ENCODE peak calls at places on chromosomes 6 and 20, in six cellular contexts. V is bronchial epithelial cell, N is MM.1S, X is left lung, B is ovary, L is mammary epithelial cell. J is an unnamed sample.

GRCh38 chr6:155771822-155772221 is 316.2 kb upstream of the NOX3 start:
- DNase-seq in V (no peak), B (no peak), N (peak; percentile 21), L (no peak), X (no peak), J (no peak)

GRCh38 chr6:22474283-22474682 is 95.1 kb upstream of the HDGFL1 start:
- DNase-seq in B (no peak), X (no peak), L (no peak), V (no peak), N (no peak), J (no peak)

GRCh38 chr6:145225500-145225899 is 509.8 kb downstream of the EPM2A start:
- DNase-seq in L (no peak), V (no peak), X (no peak), N (no peak), B (no peak), J (no peak)

GRCh38 chr6:64998173-64998572 is 708.9 kb downstream of the EYS start:
- DNase-seq in X (no peak), B (no peak), N (no peak), V (no peak), L (no peak), J (no peak)

GRCh38 chr6:107985701-107986100 is 27.7 kb upstream of the SEC63 start:
- DNase-seq in L (no peak), N (no peak), V (no peak), B (no peak), X (no peak), J (no peak)

GRCh38 chr6:5084787-5085637 is at the start of gene PPP1R3G:
- DNase-seq in V (no peak), X (peak; percentile 53), B (peak; percentile 75), L (peak; percentile 26), N (peak; percentile 57), J (peak; percentile 57)

GRCh38 chr20:10218536-10219451 is at the start of gene SNAP25:
- DNase-seq in B (peak; percentile 88), N (no peak), L (peak; percentile 47), X (peak; percentile 56), V (peak; percentile 65), J (peak; percentile 81)

GRCh38 chr20:44552950-44553908 is 29.1 kb upstream of the PKIG start:
- DNase-seq in L (peak; percentile 55), X (no peak), N (no peak), V (peak; percentile 80), B (no peak), J (peak; percentile 73)

GRCh38 chr6:28543671-28544131 is 18.0 kb downstream of the GPX5 start:
- DNase-seq in B (no peak), L (no peak), V (no peak), N (no peak), X (no peak), J (peak; percentile 14)

GRCh38 chr20:29763821-29764511 is 1493.5 kb upstream of the DEFB115 start:
- DNase-seq in L (no peak), V (no peak), X (no peak), B (no peak), N (no peak), J (no peak)

GRCh38 chr20:13824459-13824858 is 39.6 kb downstream of the NDUFAF5 start:
- DNase-seq in V (no peak), X (no peak), B (no peak), L (no peak), N (no peak), J (no peak)

GRCh38 chr6:122838060-122838780 is 49.2 kb downstream of the SMPDL3A start:
- DNase-seq in N (peak; percentile 14), V (peak; percentile 32), L (no peak), B (no peak), X (no peak), J (peak; percentile 36)

GRCh38 chr20:48406462-48407235 is 421.1 kb downstream of the PREX1 start:
- DNase-seq in V (no peak), N (no peak), B (no peak), L (peak; percentile 5), X (no peak), J (no peak)

GRCh38 chr20:39036011-39036410 is 73.9 kb downstream of the DHX35 start:
- DNase-seq in L (no peak), B (no peak), V (no peak), X (no peak), N (no peak), J (no peak)

GRCh38 chr6:84027340-84028183 is 6.0 kb upstream of the MRAP2 start:
- DNase-seq in V (peak; percentile 91), N (no peak), X (no peak), B (peak; percentile 31), L (peak; percentile 80), J (peak; percentile 92)

GRCh38 chr6:143301204-143301603 is 149.3 kb downstream of the ADAT2 start:
- DNase-seq in L (no peak), X (no peak), V (no peak), N (no peak), B (no peak), J (no peak)

GRCh38 chr20:34268851-34269668 is 27.8 kb downstream of the ASIP start:
- DNase-seq in L (no peak), V (no peak), X (peak; percentile 45), B (peak; percentile 44), N (peak; percentile 47), J (no peak)

GRCh38 chr6:107399927-107400326 is 59.4 kb downstream of the PDSS2 start:
- DNase-seq in N (no peak), X (no peak), V (no peak), L (no peak), B (no peak), J (no peak)

GRCh38 chr20:17721802-17722486 is 22.2 kb downstream of the BANF2 start:
- DNase-seq in B (no peak), V (no peak), N (no peak), X (no peak), L (no peak), J (peak; percentile 10)

GRCh38 chr6:99641270-99641669 is 34.6 kb downstream of the PRDM13 start:
- DNase-seq in L (no peak), N (no peak), V (no peak), X (no peak), B (no peak), J (no peak)

GRCh38 chr20:3673551-3674070 is 8.2 kb downstream of the ADAM33 start:
- DNase-seq in V (no peak), N (no peak), X (no peak), B (no peak), L (no peak), J (no peak)

GRCh38 chr6:135493218-135493961 is 4.2 kb downstream of the AHI1 start:
- DNase-seq in X (no peak), N (no peak), B (no peak), V (no peak), L (no peak), J (no peak)

DNA sequence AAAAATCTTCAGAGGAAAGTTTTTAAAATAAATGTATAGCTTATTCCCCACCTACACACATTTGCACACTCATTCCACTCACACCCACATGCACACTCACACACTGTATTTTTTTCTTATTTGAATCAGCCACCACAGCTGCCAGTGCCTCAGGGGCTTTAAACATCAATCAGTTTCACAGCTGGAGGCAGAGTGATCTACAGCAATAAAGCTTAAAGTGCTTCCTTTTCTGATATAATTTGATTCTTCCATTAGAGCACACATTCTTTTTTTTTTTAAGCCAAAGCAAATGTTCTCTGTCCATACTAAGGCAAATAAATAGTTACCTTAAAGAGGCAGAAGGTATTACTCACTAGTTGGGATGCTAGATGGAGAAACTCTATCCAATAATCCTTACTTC is 498.8 kb upstream of the POU3F2 start:
- DNase-seq in V (no peak), L (no peak), X (no peak), B (no peak), N (no peak), J (no peak)
- TF ChIP-seq CTCF in V (no peak), L (no peak), X (no peak), B (no peak), N (no peak), J (no peak)

DNA sequence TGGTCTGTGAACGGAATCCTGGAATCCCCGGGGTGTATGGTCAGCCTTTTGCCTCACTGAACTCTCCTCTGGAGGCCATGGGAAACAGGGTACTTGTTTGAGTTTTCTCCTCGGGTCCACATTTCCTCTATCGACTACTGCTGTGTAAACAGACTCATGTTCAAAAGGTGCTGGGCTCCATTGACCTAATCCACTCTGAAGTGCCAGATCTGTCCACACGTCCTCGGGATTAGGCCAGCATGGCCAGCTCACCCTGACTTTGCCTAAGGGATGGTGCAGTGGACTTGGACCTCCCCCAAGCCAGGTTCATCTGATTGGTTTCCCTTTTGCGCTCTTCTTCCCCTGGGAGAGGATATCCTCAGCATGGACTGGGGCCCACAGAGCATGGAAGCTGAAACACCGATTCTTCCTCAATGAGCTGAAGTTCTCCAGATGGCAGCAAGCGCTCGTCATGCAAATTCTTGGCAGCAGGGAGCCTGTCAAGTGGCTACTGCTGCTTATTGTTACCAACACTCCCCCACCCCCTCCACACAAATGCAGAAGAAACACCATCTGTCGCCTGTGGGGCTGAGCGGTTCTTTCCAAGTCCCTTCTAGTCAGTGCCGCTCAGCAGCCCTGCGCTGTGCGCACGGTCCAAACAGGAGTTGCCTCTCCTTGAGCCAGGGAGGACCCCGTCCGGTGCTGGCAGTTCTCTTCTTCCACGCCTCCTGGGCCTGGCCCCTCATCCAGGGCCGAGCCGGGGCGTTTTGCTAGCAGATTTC is 292.6 kb upstream of the MARCKS start:
- DNase-seq in L (no peak), B (peak; percentile 67), X (peak; percentile 70), N (no peak), V (peak; percentile 26), J (peak; percentile 21)
- H3K4me3 ChIP-seq in L (no peak overlapping the region), B (peak overlapping the region; percentile 27), X (no peak overlapping the region), N (no peak overlapping the region), V (no peak overlapping the region), J (no peak overlapping the region)

DNA sequence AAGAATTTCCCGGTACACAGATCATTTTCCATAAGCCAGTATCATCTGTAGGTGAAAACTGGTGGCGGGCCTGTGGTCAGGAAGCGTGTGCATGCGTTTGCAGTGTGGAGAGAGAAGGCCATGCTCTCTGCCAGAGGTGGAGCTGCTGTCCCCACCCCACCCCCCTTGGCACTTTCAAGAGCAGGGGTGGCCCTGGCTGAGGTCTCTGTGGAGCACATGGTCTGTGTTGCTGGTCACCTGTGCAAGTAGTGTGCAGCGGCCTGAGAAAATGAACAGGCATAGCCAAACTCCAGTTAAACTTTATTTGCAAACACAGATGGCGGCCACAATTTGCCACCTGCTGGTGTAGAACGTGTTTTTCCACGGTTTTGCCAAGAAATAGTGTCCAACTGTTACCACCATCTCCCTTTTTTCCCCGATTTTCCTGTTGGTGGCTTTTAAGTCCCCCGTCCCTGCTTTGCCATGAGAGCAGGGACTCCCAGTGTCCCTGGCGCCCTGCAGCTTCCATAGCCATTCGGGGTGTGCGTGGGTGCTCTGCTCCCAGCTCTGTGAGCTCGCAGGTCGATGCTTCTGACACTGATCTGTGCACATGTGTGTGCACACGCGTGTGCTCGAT is 2.5 kb downstream of the ADRM1 start:
- DNase-seq in X (no peak), L (peak; percentile 32), B (no peak), N (peak; percentile 30), V (peak; percentile 29), J (peak; percentile 40)
- TF ChIP-seq CTCF in X (no peak), L (no peak), B (no peak), N (no peak), V (no peak), J (no peak)

DNA sequence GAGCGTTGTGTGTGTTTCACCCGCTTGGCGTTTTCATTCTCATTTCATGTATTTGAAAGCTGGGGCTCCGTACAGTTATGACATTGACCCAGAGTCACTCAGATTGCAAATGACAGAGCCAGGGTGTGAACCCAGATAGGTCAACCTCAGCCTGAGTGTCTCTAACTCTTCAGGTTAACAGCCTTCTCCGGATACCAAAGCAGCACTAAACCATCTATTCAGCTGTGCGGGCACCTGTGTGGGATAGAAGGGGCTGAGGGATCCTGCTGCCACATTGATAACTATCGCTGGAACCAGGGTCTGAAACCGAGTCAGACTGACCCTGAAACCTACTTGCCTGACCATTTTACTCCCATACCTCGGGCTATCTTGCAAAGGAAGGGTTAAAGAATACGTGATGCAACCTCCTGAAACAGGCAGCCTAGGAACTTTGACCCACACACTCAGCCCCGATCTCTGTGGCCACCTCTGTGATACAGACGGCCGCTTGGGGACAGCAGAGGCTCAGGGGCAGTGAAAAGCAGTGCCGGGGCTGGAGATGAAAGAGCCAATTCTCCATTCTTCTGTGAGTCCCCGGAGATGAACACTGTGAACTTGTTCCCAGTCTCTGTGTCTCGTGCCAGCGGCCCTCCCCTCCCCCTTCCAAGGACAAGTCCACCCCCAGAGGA is 233.5 kb upstream of the QKI start:
- DNase-seq in B (no peak), L (peak; percentile 2), N (no peak), X (peak; percentile 69), V (peak; percentile 14), J (peak; percentile 51)
- H3K4me3 ChIP-seq in B (no peak overlapping the region), L (no peak overlapping the region), N (no peak overlapping the region), X (no peak overlapping the region), V (no peak overlapping the region), J (no peak overlapping the region)